ENCODE peak calls at places on chromosomes 7 and 10, in ten cellular contexts. One of them, this sample, is unnamed.

GRCh38 chr10:75186310-75186709 is 24.3 kb upstream of the VDAC2 start:
- DNase-seq in NCI-H1417: no peak
- DNase-seq in GM23338: no peak
- DNase-seq in T-helper 2 cell: no peak
- DNase-seq in NCI-H774: no peak
- DNase-seq in stimulated activated CD4-positive, alpha-beta T cell treated with anti-CD3 and anti-CD28 coated beads, Interleukin-1b, Interleukin-23, amount 100 ng/mL, for 48 hours: no peak
- DNase-seq in IMR-90: no peak
- DNase-seq in mammary epithelial cell: no peak
- DNase-seq in spleen: no peak
- DNase-seq in transverse colon: no peak
- DNase-seq in this sample: no peak

GRCh38 chr10:101601541-101601940 is 13.4 kb downstream of the DPCD start:
- DNase-seq in NCI-H774: no peak
- DNase-seq in T-helper 2 cell: no peak
- DNase-seq in stimulated activated CD4-positive, alpha-beta T cell treated with anti-CD3 and anti-CD28 coated beads, Interleukin-1b, Interleukin-23, amount 100 ng/mL, for 48 hours: no peak
- DNase-seq in IMR-90: no peak
- DNase-seq in transverse colon: no peak
- DNase-seq in NCI-H1417: no peak
- DNase-seq in GM23338: no peak
- DNase-seq in mammary epithelial cell: no peak
- DNase-seq in spleen: peak
- DNase-seq in this sample: no peak

GRCh38 chr7:154862153-154862791 is 140.7 kb downstream of the PAXIP1 start:
- DNase-seq in stimulated activated CD4-positive, alpha-beta T cell treated with anti-CD3 and anti-CD28 coated beads, Interleukin-1b, Interleukin-23, amount 100 ng/mL, for 48 hours: no peak
- DNase-seq in T-helper 2 cell: no peak
- DNase-seq in mammary epithelial cell: no peak
- DNase-seq in IMR-90: no peak
- DNase-seq in GM23338: no peak
- DNase-seq in spleen: no peak
- DNase-seq in transverse colon: no peak
- DNase-seq in NCI-H1417: no peak
- DNase-seq in NCI-H774: no peak
- DNase-seq in this sample: peak

GRCh38 chr7:20484366-20484765 is 131.1 kb upstream of the ABCB5 start:
- DNase-seq in NCI-H774: no peak
- DNase-seq in T-helper 2 cell: no peak
- DNase-seq in stimulated activated CD4-positive, alpha-beta T cell treated with anti-CD3 and anti-CD28 coated beads, Interleukin-1b, Interleukin-23, amount 100 ng/mL, for 48 hours: no peak
- DNase-seq in spleen: no peak
- DNase-seq in GM23338: no peak
- DNase-seq in mammary epithelial cell: no peak
- DNase-seq in transverse colon: no peak
- DNase-seq in NCI-H1417: no peak
- DNase-seq in IMR-90: no peak
- DNase-seq in this sample: no peak

GRCh38 chr10:48890904-48891839 is 48.5 kb downstream of the LRRC18 start:
- DNase-seq in IMR-90: no peak
- DNase-seq in T-helper 2 cell: no peak
- DNase-seq in NCI-H1417: no peak
- DNase-seq in spleen: no peak
- DNase-seq in mammary epithelial cell: no peak
- DNase-seq in NCI-H774: no peak
- DNase-seq in transverse colon: no peak
- DNase-seq in GM23338: no peak
- DNase-seq in stimulated activated CD4-positive, alpha-beta T cell treated with anti-CD3 and anti-CD28 coated beads, Interleukin-1b, Interleukin-23, amount 100 ng/mL, for 48 hours: no peak
- DNase-seq in this sample: no peak

GRCh38 chr7:47294569-47295222 is 287.2 kb downstream of the TNS3 start:
- DNase-seq in GM23338: no peak
- DNase-seq in NCI-H774: no peak
- DNase-seq in NCI-H1417: no peak
- DNase-seq in transverse colon: no peak
- DNase-seq in spleen: no peak
- DNase-seq in IMR-90: no peak
- DNase-seq in mammary epithelial cell: no peak
- DNase-seq in T-helper 2 cell: no peak
- DNase-seq in stimulated activated CD4-positive, alpha-beta T cell treated with anti-CD3 and anti-CD28 coated beads, Interleukin-1b, Interleukin-23, amount 100 ng/mL, for 48 hours: no peak
- DNase-seq in this sample: no peak

GRCh38 chr10:76342996-76343395 is 911.6 kb downstream of the LRMDA start:
- DNase-seq in mammary epithelial cell: no peak
- DNase-seq in NCI-H774: no peak
- DNase-seq in T-helper 2 cell: no peak
- DNase-seq in transverse colon: no peak
- DNase-seq in stimulated activated CD4-positive, alpha-beta T cell treated with anti-CD3 and anti-CD28 coated beads, Interleukin-1b, Interleukin-23, amount 100 ng/mL, for 48 hours: no peak
- DNase-seq in GM23338: no peak
- DNase-seq in spleen: no peak
- DNase-seq in NCI-H1417: no peak
- DNase-seq in IMR-90: no peak
- DNase-seq in this sample: no peak

GRCh38 chr7:24778543-24779282 is 21.4 kb upstream of the GSDME start:
- DNase-seq in transverse colon: no peak
- DNase-seq in mammary epithelial cell: no peak
- DNase-seq in T-helper 2 cell: no peak
- DNase-seq in spleen: no peak
- DNase-seq in IMR-90: peak
- DNase-seq in NCI-H774: no peak
- DNase-seq in GM23338: no peak
- DNase-seq in stimulated activated CD4-positive, alpha-beta T cell treated with anti-CD3 and anti-CD28 coated beads, Interleukin-1b, Interleukin-23, amount 100 ng/mL, for 48 hours: peak
- DNase-seq in NCI-H1417: no peak
- DNase-seq in this sample: no peak

GRCh38 chr10:131949041-131949862 is 32.5 kb downstream of the BNIP3 start:
- DNase-seq in transverse colon: no peak
- DNase-seq in NCI-H1417: no peak
- DNase-seq in T-helper 2 cell: no peak
- DNase-seq in mammary epithelial cell: no peak
- DNase-seq in spleen: peak
- DNase-seq in GM23338: no peak
- DNase-seq in stimulated activated CD4-positive, alpha-beta T cell treated with anti-CD3 and anti-CD28 coated beads, Interleukin-1b, Interleukin-23, amount 100 ng/mL, for 48 hours: no peak
- DNase-seq in NCI-H774: no peak
- DNase-seq in IMR-90: no peak
- DNase-seq in this sample: no peak

GRCh38 chr10:3226960-3227724 is 54.6 kb upstream of the PITRM1 start:
- DNase-seq in transverse colon: no peak
- DNase-seq in IMR-90: peak
- DNase-seq in mammary epithelial cell: peak
- DNase-seq in spleen: no peak
- DNase-seq in stimulated activated CD4-positive, alpha-beta T cell treated with anti-CD3 and anti-CD28 coated beads, Interleukin-1b, Interleukin-23, amount 100 ng/mL, for 48 hours: peak
- DNase-seq in GM23338: no peak
- DNase-seq in NCI-H774: no peak
- DNase-seq in T-helper 2 cell: no peak
- DNase-seq in NCI-H1417: no peak
- DNase-seq in this sample: no peak

GRCh38 chr7:148242271-148242801 is 348.2 kb upstream of the C7orf33 start:
- DNase-seq in NCI-H774: no peak
- DNase-seq in spleen: no peak
- DNase-seq in stimulated activated CD4-positive, alpha-beta T cell treated with anti-CD3 and anti-CD28 coated beads, Interleukin-1b, Interleukin-23, amount 100 ng/mL, for 48 hours: no peak
- DNase-seq in transverse colon: peak
- DNase-seq in GM23338: peak
- DNase-seq in NCI-H1417: peak
- DNase-seq in IMR-90: peak
- DNase-seq in mammary epithelial cell: peak
- DNase-seq in T-helper 2 cell: no peak
- DNase-seq in this sample: no peak

GRCh38 chr10:13865758-13866491 is 279.2 kb downstream of the PRPF18 start:
- DNase-seq in transverse colon: no peak
- DNase-seq in NCI-H774: no peak
- DNase-seq in stimulated activated CD4-positive, alpha-beta T cell treated with anti-CD3 and anti-CD28 coated beads, Interleukin-1b, Interleukin-23, amount 100 ng/mL, for 48 hours: no peak
- DNase-seq in mammary epithelial cell: peak
- DNase-seq in IMR-90: peak
- DNase-seq in NCI-H1417: no peak
- DNase-seq in T-helper 2 cell: no peak
- DNase-seq in spleen: no peak
- DNase-seq in GM23338: peak
- DNase-seq in this sample: no peak

GRCh38 chr7:27159278-27160146 is 3.0 kb upstream of the HOXA7 start:
- DNase-seq in NCI-H1417: no peak
- DNase-seq in GM23338: no peak
- DNase-seq in transverse colon: peak
- DNase-seq in spleen: no peak
- DNase-seq in mammary epithelial cell: peak
- DNase-seq in IMR-90: no peak
- DNase-seq in T-helper 2 cell: no peak
- DNase-seq in stimulated activated CD4-positive, alpha-beta T cell treated with anti-CD3 and anti-CD28 coated beads, Interleukin-1b, Interleukin-23, amount 100 ng/mL, for 48 hours: no peak
- DNase-seq in NCI-H774: no peak
- DNase-seq in this sample: no peak

GRCh38 chr10:24897326-24897926 is 55.0 kb downstream of the PRTFDC1 start:
- DNase-seq in NCI-H774: no peak
- DNase-seq in mammary epithelial cell: no peak
- DNase-seq in NCI-H1417: no peak
- DNase-seq in transverse colon: no peak
- DNase-seq in T-helper 2 cell: no peak
- DNase-seq in spleen: no peak
- DNase-seq in GM23338: no peak
- DNase-seq in stimulated activated CD4-positive, alpha-beta T cell treated with anti-CD3 and anti-CD28 coated beads, Interleukin-1b, Interleukin-23, amount 100 ng/mL, for 48 hours: peak
- DNase-seq in IMR-90: peak
- DNase-seq in this sample: no peak

GRCh38 chr10:6050801-6051445 is 11.2 kb downstream of the IL2RA start:
- DNase-seq in IMR-90: peak
- DNase-seq in mammary epithelial cell: peak
- DNase-seq in stimulated activated CD4-positive, alpha-beta T cell treated with anti-CD3 and anti-CD28 coated beads, Interleukin-1b, Interleukin-23, amount 100 ng/mL, for 48 hours: peak
- DNase-seq in NCI-H1417: no peak
- DNase-seq in transverse colon: peak
- DNase-seq in GM23338: peak
- DNase-seq in NCI-H774: peak
- DNase-seq in spleen: peak
- DNase-seq in T-helper 2 cell: peak
- DNase-seq in this sample: no peak

GRCh38 chr10:129761573-129761972 is 202.5 kb downstream of the EBF3 start:
- DNase-seq in T-helper 2 cell: no peak
- DNase-seq in IMR-90: no peak
- DNase-seq in mammary epithelial cell: no peak
- DNase-seq in spleen: peak
- DNase-seq in stimulated activated CD4-positive, alpha-beta T cell treated with anti-CD3 and anti-CD28 coated beads, Interleukin-1b, Interleukin-23, amount 100 ng/mL, for 48 hours: no peak
- DNase-seq in transverse colon: no peak
- DNase-seq in NCI-H774: no peak
- DNase-seq in NCI-H1417: no peak
- DNase-seq in GM23338: no peak
- DNase-seq in this sample: no peak

GRCh38 chr7:147999962-148000361 is 590.6 kb upstream of the C7orf33 start:
- DNase-seq in IMR-90: no peak
- DNase-seq in NCI-H774: no peak
- DNase-seq in stimulated activated CD4-positive, alpha-beta T cell treated with anti-CD3 and anti-CD28 coated beads, Interleukin-1b, Interleukin-23, amount 100 ng/mL, for 48 hours: no peak
- DNase-seq in T-helper 2 cell: no peak
- DNase-seq in NCI-H1417: no peak
- DNase-seq in mammary epithelial cell: no peak
- DNase-seq in transverse colon: no peak
- DNase-seq in GM23338: peak
- DNase-seq in spleen: no peak
- DNase-seq in this sample: no peak

GRCh38 chr7:140640060-140640611 is 477 bp downstream of the DENND2A start:
- DNase-seq in transverse colon: peak
- DNase-seq in NCI-H774: peak
- DNase-seq in NCI-H1417: peak
- DNase-seq in IMR-90: peak
- DNase-seq in mammary epithelial cell: no peak
- DNase-seq in GM23338: peak
- DNase-seq in stimulated activated CD4-positive, alpha-beta T cell treated with anti-CD3 and anti-CD28 coated beads, Interleukin-1b, Interleukin-23, amount 100 ng/mL, for 48 hours: no peak
- DNase-seq in T-helper 2 cell: no peak
- DNase-seq in spleen: peak
- DNase-seq in this sample: no peak

GRCh38 chr10:123451206-123451605 is 214.9 kb upstream of the GPR26 start:
- DNase-seq in stimulated activated CD4-positive, alpha-beta T cell treated with anti-CD3 and anti-CD28 coated beads, Interleukin-1b, Interleukin-23, amount 100 ng/mL, for 48 hours: no peak
- DNase-seq in GM23338: no peak
- DNase-seq in IMR-90: no peak
- DNase-seq in NCI-H1417: no peak
- DNase-seq in mammary epithelial cell: no peak
- DNase-seq in T-helper 2 cell: no peak
- DNase-seq in spleen: no peak
- DNase-seq in transverse colon: no peak
- DNase-seq in NCI-H774: no peak
- DNase-seq in this sample: no peak

GRCh38 chr10:131803863-131804425 is 96.9 kb upstream of the PPP2R2D start:
- DNase-seq in T-helper 2 cell: no peak
- DNase-seq in NCI-H774: no peak
- DNase-seq in GM23338: no peak
- DNase-seq in transverse colon: no peak
- DNase-seq in NCI-H1417: no peak
- DNase-seq in IMR-90: no peak
- DNase-seq in stimulated activated CD4-positive, alpha-beta T cell treated with anti-CD3 and anti-CD28 coated beads, Interleukin-1b, Interleukin-23, amount 100 ng/mL, for 48 hours: no peak
- DNase-seq in mammary epithelial cell: no peak
- DNase-seq in spleen: no peak
- DNase-seq in this sample: no peak

GRCh38 chr7:77315102-77315501 is 101.0 kb downstream of the GSAP start:
- DNase-seq in T-helper 2 cell: no peak
- DNase-seq in GM23338: no peak
- DNase-seq in IMR-90: peak
- DNase-seq in spleen: no peak
- DNase-seq in mammary epithelial cell: no peak
- DNase-seq in transverse colon: no peak
- DNase-seq in NCI-H774: no peak
- DNase-seq in NCI-H1417: peak
- DNase-seq in stimulated activated CD4-positive, alpha-beta T cell treated with anti-CD3 and anti-CD28 coated beads, Interleukin-1b, Interleukin-23, amount 100 ng/mL, for 48 hours: no peak
- DNase-seq in this sample: no peak

GRCh38 chr10:25026463-25026862 is 10.1 kb downstream of the THNSL1 start:
- DNase-seq in stimulated activated CD4-positive, alpha-beta T cell treated with anti-CD3 and anti-CD28 coated beads, Interleukin-1b, Interleukin-23, amount 100 ng/mL, for 48 hours: no peak
- DNase-seq in NCI-H774: no peak
- DNase-seq in NCI-H1417: no peak
- DNase-seq in T-helper 2 cell: no peak
- DNase-seq in IMR-90: peak
- DNase-seq in transverse colon: no peak
- DNase-seq in spleen: no peak
- DNase-seq in GM23338: no peak
- DNase-seq in mammary epithelial cell: no peak
- DNase-seq in this sample: no peak

GRCh38 chr10:30828227-30828626 is 198.7 kb upstream of the LYZL2 start:
- DNase-seq in stimulated activated CD4-positive, alpha-beta T cell treated with anti-CD3 and anti-CD28 coated beads, Interleukin-1b, Interleukin-23, amount 100 ng/mL, for 48 hours: no peak
- DNase-seq in NCI-H774: no peak
- DNase-seq in GM23338: no peak
- DNase-seq in transverse colon: no peak
- DNase-seq in IMR-90: no peak
- DNase-seq in mammary epithelial cell: no peak
- DNase-seq in T-helper 2 cell: no peak
- DNase-seq in NCI-H1417: no peak
- DNase-seq in spleen: peak
- DNase-seq in this sample: no peak

GRCh38 chr10:122649903-122650302 is 49.7 kb downstream of the C10orf120 start:
- DNase-seq in spleen: peak
- DNase-seq in GM23338: no peak
- DNase-seq in stimulated activated CD4-positive, alpha-beta T cell treated with anti-CD3 and anti-CD28 coated beads, Interleukin-1b, Interleukin-23, amount 100 ng/mL, for 48 hours: no peak
- DNase-seq in transverse colon: no peak
- DNase-seq in mammary epithelial cell: no peak
- DNase-seq in T-helper 2 cell: no peak
- DNase-seq in NCI-H774: no peak
- DNase-seq in IMR-90: no peak
- DNase-seq in NCI-H1417: no peak
- DNase-seq in this sample: no peak